ENCODE peak calls at places on chromosomes 7 and 10, in seven cellular contexts. One of them, this sample, is unnamed.

GRCh38 chr10:28331821-28332220 is 29.0 kb upstream of the MPP7 start:
- DNase-seq in mesendoderm: no peak
- DNase-seq in IMR-90: peak; percentile 97
- DNase-seq in trophoblast cell: peak; percentile 17
- DNase-seq in mesenchymal stem cell: peak; percentile 78
- DNase-seq in H9: no peak
- DNase-seq in neuronal stem cell: no peak
- DNase-seq in this sample: no peak

GRCh38 chr7:130719550-130719949 is 14.5 kb downstream of the KLF14 start:
- DNase-seq in mesenchymal stem cell: no peak
- DNase-seq in trophoblast cell: no peak
- DNase-seq in IMR-90: no peak
- DNase-seq in neuronal stem cell: no peak
- DNase-seq in mesendoderm: no peak
- DNase-seq in H9: no peak
- DNase-seq in this sample: no peak

GRCh38 chr7:28539289-28539981 is 127.1 kb downstream of the CREB5 start:
- DNase-seq in mesendoderm: no peak
- DNase-seq in trophoblast cell: no peak
- DNase-seq in neuronal stem cell: no peak
- DNase-seq in mesenchymal stem cell: no peak
- DNase-seq in IMR-90: no peak
- DNase-seq in H9: no peak
- DNase-seq in this sample: no peak

GRCh38 chr7:23530901-23531793 is 634 bp downstream of the TRA2A start:
- DNase-seq in IMR-90: peak; percentile 59
- DNase-seq in mesenchymal stem cell: peak; percentile 66
- DNase-seq in H9: peak; percentile 45
- DNase-seq in mesendoderm: peak; percentile 83
- DNase-seq in neuronal stem cell: peak; percentile 21
- DNase-seq in trophoblast cell: peak; percentile 51
- DNase-seq in this sample: peak; percentile 60

GRCh38 chr10:35236739-35237138 is 99.6 kb upstream of the CCNY start:
- DNase-seq in neuronal stem cell: no peak
- DNase-seq in H9: no peak
- DNase-seq in IMR-90: peak; percentile 37
- DNase-seq in trophoblast cell: no peak
- DNase-seq in mesendoderm: no peak
- DNase-seq in mesenchymal stem cell: no peak
- DNase-seq in this sample: no peak

GRCh38 chr10:17115683-17116082 is 13.9 kb downstream of the CUBN start:
- DNase-seq in trophoblast cell: no peak
- DNase-seq in mesenchymal stem cell: peak; percentile 37
- DNase-seq in H9: no peak
- DNase-seq in neuronal stem cell: no peak
- DNase-seq in mesendoderm: peak; percentile 56
- DNase-seq in IMR-90: peak; percentile 51
- DNase-seq in this sample: no peak

GRCh38 chr7:158811461-158811860 is 17.8 kb downstream of the ESYT2 start:
- DNase-seq in trophoblast cell: peak; percentile 76
- DNase-seq in neuronal stem cell: no peak
- DNase-seq in H9: no peak
- DNase-seq in mesendoderm: peak; percentile 26
- DNase-seq in mesenchymal stem cell: peak; percentile 85
- DNase-seq in IMR-90: peak; percentile 63
- DNase-seq in this sample: no peak

GRCh38 chr7:44318296-44318695 is 7.1 kb downstream of the CAMK2B start:
- DNase-seq in mesenchymal stem cell: no peak
- DNase-seq in H9: no peak
- DNase-seq in trophoblast cell: no peak
- DNase-seq in mesendoderm: no peak
- DNase-seq in neuronal stem cell: no peak
- DNase-seq in IMR-90: no peak
- DNase-seq in this sample: peak; percentile 33

GRCh38 chr7:15326044-15326644 is 235.7 kb downstream of the AGMO start:
- DNase-seq in mesendoderm: peak; percentile 35
- DNase-seq in IMR-90: peak; percentile 35
- DNase-seq in H9: no peak
- DNase-seq in trophoblast cell: no peak
- DNase-seq in neuronal stem cell: no peak
- DNase-seq in mesenchymal stem cell: peak; percentile 50
- DNase-seq in this sample: no peak

GRCh38 chr7:103809229-103809994 is 180.0 kb downstream of the RELN start:
- DNase-seq in mesenchymal stem cell: no peak
- DNase-seq in H9: no peak
- DNase-seq in neuronal stem cell: no peak
- DNase-seq in trophoblast cell: no peak
- DNase-seq in IMR-90: no peak
- DNase-seq in mesendoderm: peak; percentile 16
- DNase-seq in this sample: no peak

GRCh38 chr7:55055479-55055878 is 36.7 kb downstream of the EGFR start:
- DNase-seq in trophoblast cell: no peak
- DNase-seq in mesenchymal stem cell: peak; percentile 87
- DNase-seq in IMR-90: peak; percentile 92
- DNase-seq in neuronal stem cell: no peak
- DNase-seq in mesendoderm: no peak
- DNase-seq in H9: no peak
- DNase-seq in this sample: no peak

GRCh38 chr10:1162481-1163203 is 106.5 kb downstream of the WDR37 start:
- DNase-seq in H9: no peak
- DNase-seq in neuronal stem cell: no peak
- DNase-seq in mesendoderm: no peak
- DNase-seq in mesenchymal stem cell: no peak
- DNase-seq in IMR-90: no peak
- DNase-seq in trophoblast cell: no peak
- DNase-seq in this sample: peak; percentile 41

GRCh38 chr10:69968830-69969229 is 83.8 kb upstream of the MACROH2A2 start:
- DNase-seq in neuronal stem cell: no peak
- DNase-seq in mesenchymal stem cell: no peak
- DNase-seq in trophoblast cell: no peak
- DNase-seq in H9: no peak
- DNase-seq in mesendoderm: peak; percentile 74
- DNase-seq in IMR-90: peak; percentile 33
- DNase-seq in this sample: no peak

GRCh38 chr10:132133005-132133404 is 53.7 kb upstream of the DPYSL4 start:
- DNase-seq in mesenchymal stem cell: no peak
- DNase-seq in neuronal stem cell: no peak
- DNase-seq in H9: no peak
- DNase-seq in mesendoderm: peak; percentile 8
- DNase-seq in IMR-90: no peak
- DNase-seq in trophoblast cell: no peak
- DNase-seq in this sample: no peak

GRCh38 chr10:117239031-117239430 is 1.9 kb upstream of the SLC18A2 start:
- DNase-seq in mesenchymal stem cell: no peak
- DNase-seq in H9: no peak
- DNase-seq in trophoblast cell: no peak
- DNase-seq in neuronal stem cell: no peak
- DNase-seq in mesendoderm: no peak
- DNase-seq in IMR-90: no peak
- DNase-seq in this sample: no peak

GRCh38 chr10:31830887-31831286 is 97.7 kb downstream of the ARHGAP12 start:
- DNase-seq in mesendoderm: no peak
- DNase-seq in H9: no peak
- DNase-seq in mesenchymal stem cell: peak; percentile 19
- DNase-seq in neuronal stem cell: no peak
- DNase-seq in IMR-90: peak; percentile 71
- DNase-seq in trophoblast cell: no peak
- DNase-seq in this sample: no peak

GRCh38 chr7:6376820-6377219 is 70.9 kb downstream of the DAGLB start:
- DNase-seq in H9: no peak
- DNase-seq in neuronal stem cell: no peak
- DNase-seq in mesendoderm: no peak
- DNase-seq in IMR-90: no peak
- DNase-seq in mesenchymal stem cell: no peak
- DNase-seq in trophoblast cell: no peak
- DNase-seq in this sample: no peak

GRCh38 chr10:3765376-3765667 is 19.7 kb downstream of the KLF6 start:
- DNase-seq in mesendoderm: no peak
- DNase-seq in mesenchymal stem cell: no peak
- DNase-seq in neuronal stem cell: no peak
- DNase-seq in trophoblast cell: no peak
- DNase-seq in IMR-90: no peak
- DNase-seq in H9: no peak
- DNase-seq in this sample: no peak
- H4K8ac ChIP-seq in mesendoderm: no peak overlapping the region
- H4K8ac ChIP-seq in mesenchymal stem cell: no peak overlapping the region
- H4K8ac ChIP-seq in neuronal stem cell: no peak overlapping the region
- H4K8ac ChIP-seq in trophoblast cell: no peak overlapping the region
- H4K8ac ChIP-seq in IMR-90: no peak overlapping the region
- H4K8ac ChIP-seq in H9: no peak overlapping the region
- H4K8ac ChIP-seq in this sample: no peak overlapping the region

GRCh38 chr7:132690174-132690573 is 113.9 kb upstream of the PLXNA4 start:
- DNase-seq in H9: no peak
- DNase-seq in mesenchymal stem cell: no peak
- DNase-seq in IMR-90: no peak
- DNase-seq in trophoblast cell: no peak
- DNase-seq in mesendoderm: no peak
- DNase-seq in neuronal stem cell: no peak
- DNase-seq in this sample: no peak
- H4K8ac ChIP-seq in H9: no peak overlapping the region
- H4K8ac ChIP-seq in mesenchymal stem cell: no peak overlapping the region
- H4K8ac ChIP-seq in IMR-90: no peak overlapping the region
- H4K8ac ChIP-seq in trophoblast cell: no peak overlapping the region
- H4K8ac ChIP-seq in mesendoderm: no peak overlapping the region
- H4K8ac ChIP-seq in neuronal stem cell: no peak overlapping the region
- H4K8ac ChIP-seq in this sample: no peak overlapping the region

GRCh38 chr7:46600340-46600739 is 679.3 kb upstream of the IGFBP3 start:
- DNase-seq in trophoblast cell: no peak
- DNase-seq in neuronal stem cell: no peak
- DNase-seq in IMR-90: peak; percentile 55
- DNase-seq in mesendoderm: no peak
- DNase-seq in mesenchymal stem cell: peak; percentile 57
- DNase-seq in H9: no peak
- DNase-seq in this sample: no peak
- H4K8ac ChIP-seq in trophoblast cell: no peak overlapping the region
- H4K8ac ChIP-seq in neuronal stem cell: no peak overlapping the region
- H4K8ac ChIP-seq in IMR-90: no peak overlapping the region
- H4K8ac ChIP-seq in mesendoderm: no peak overlapping the region
- H4K8ac ChIP-seq in mesenchymal stem cell: no peak overlapping the region
- H4K8ac ChIP-seq in H9: no peak overlapping the region
- H4K8ac ChIP-seq in this sample: no peak overlapping the region

GRCh38 chr10:86968271-86968993 is at the start of gene ADIRF:
- DNase-seq in mesendoderm: no peak
- DNase-seq in H9: peak; percentile 37
- DNase-seq in neuronal stem cell: no peak
- DNase-seq in IMR-90: no peak
- DNase-seq in trophoblast cell: peak; percentile 64
- DNase-seq in mesenchymal stem cell: no peak
- DNase-seq in this sample: peak; percentile 46
- H4K8ac ChIP-seq in mesendoderm: no peak within 1 kb of the TSS
- H4K8ac ChIP-seq in H9: no peak within 1 kb of the TSS
- H4K8ac ChIP-seq in neuronal stem cell: no peak within 1 kb of the TSS
- H4K8ac ChIP-seq in IMR-90: peak within 1 kb of the TSS; percentile 21
- H4K8ac ChIP-seq in trophoblast cell: no peak within 1 kb of the TSS
- H4K8ac ChIP-seq in mesenchymal stem cell: peak within 1 kb of the TSS; percentile 67
- H4K8ac ChIP-seq in this sample: peak within 1 kb of the TSS; percentile 39

GRCh38 chr7:157019718-157020451 is 9.4 kb upstream of the MNX1 start:
- DNase-seq in mesenchymal stem cell: no peak
- DNase-seq in IMR-90: no peak
- DNase-seq in trophoblast cell: no peak
- DNase-seq in H9: no peak
- DNase-seq in mesendoderm: no peak
- DNase-seq in neuronal stem cell: no peak
- DNase-seq in this sample: no peak
- H4K8ac ChIP-seq in mesenchymal stem cell: no peak overlapping the region
- H4K8ac ChIP-seq in IMR-90: no peak overlapping the region
- H4K8ac ChIP-seq in trophoblast cell: no peak overlapping the region
- H4K8ac ChIP-seq in H9: no peak overlapping the region
- H4K8ac ChIP-seq in mesendoderm: no peak overlapping the region
- H4K8ac ChIP-seq in neuronal stem cell: no peak overlapping the region
- H4K8ac ChIP-seq in this sample: no peak overlapping the region

DNA sequence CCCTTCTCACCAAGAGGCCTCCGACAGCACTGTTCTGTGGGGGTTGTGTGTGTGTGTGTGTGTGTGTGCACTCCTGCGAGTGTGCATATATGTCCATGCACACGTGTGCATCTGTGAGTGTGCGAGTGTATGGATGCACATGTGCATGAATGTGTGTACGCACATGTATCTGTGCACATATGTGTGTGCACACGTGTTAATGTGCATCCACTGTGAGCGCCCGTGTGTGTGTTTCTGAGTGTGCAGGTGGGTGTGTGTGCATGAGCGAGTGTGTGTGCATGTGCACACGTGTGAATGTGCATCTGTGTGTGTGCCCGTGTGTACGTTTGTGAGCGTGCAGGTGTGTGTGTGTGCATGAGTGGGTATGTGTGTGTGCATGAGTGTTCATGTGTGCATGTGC is 48.5 kb upstream of the FOXL3 start:
- DNase-seq in mesendoderm: no peak
- DNase-seq in H9: no peak
- DNase-seq in trophoblast cell: no peak
- DNase-seq in mesenchymal stem cell: no peak
- DNase-seq in neuronal stem cell: no peak
- DNase-seq in IMR-90: no peak
- DNase-seq in this sample: no peak
- H4K8ac ChIP-seq in mesendoderm: no peak overlapping the region
- H4K8ac ChIP-seq in H9: no peak overlapping the region
- H4K8ac ChIP-seq in trophoblast cell: no peak overlapping the region
- H4K8ac ChIP-seq in mesenchymal stem cell: no peak overlapping the region
- H4K8ac ChIP-seq in neuronal stem cell: no peak overlapping the region
- H4K8ac ChIP-seq in IMR-90: no peak overlapping the region
- H4K8ac ChIP-seq in this sample: no peak overlapping the region

GRCh38 chr10:10432306-10433035 is 585.2 kb upstream of the CELF2 start:
- DNase-seq in mesendoderm: no peak
- DNase-seq in H9: no peak
- DNase-seq in trophoblast cell: no peak
- DNase-seq in IMR-90: peak; percentile 43
- DNase-seq in mesenchymal stem cell: no peak
- DNase-seq in neuronal stem cell: no peak
- DNase-seq in this sample: no peak
- H4K8ac ChIP-seq in mesendoderm: no peak overlapping the region
- H4K8ac ChIP-seq in H9: no peak overlapping the region
- H4K8ac ChIP-seq in trophoblast cell: no peak overlapping the region
- H4K8ac ChIP-seq in IMR-90: no peak overlapping the region
- H4K8ac ChIP-seq in mesenchymal stem cell: no peak overlapping the region
- H4K8ac ChIP-seq in neuronal stem cell: no peak overlapping the region
- H4K8ac ChIP-seq in this sample: no peak overlapping the region

DNA sequence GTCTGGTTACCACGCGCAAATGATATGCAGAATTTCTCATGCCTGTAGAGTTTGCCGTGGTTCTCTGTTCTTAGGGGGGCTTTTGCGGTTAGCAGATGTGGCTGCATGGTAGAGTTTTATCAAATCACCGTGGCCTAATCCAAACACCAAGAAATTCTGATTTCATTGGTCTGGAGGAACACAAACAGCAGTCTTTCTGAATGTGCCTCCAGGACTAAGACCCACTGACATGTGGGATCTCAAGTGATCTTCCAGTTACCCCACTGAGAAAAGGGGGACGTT is 62.6 kb downstream of the JCAD start:
- DNase-seq in neuronal stem cell: no peak
- DNase-seq in mesendoderm: no peak
- DNase-seq in mesenchymal stem cell: no peak
- DNase-seq in trophoblast cell: no peak
- DNase-seq in IMR-90: no peak
- DNase-seq in H9: no peak
- DNase-seq in this sample: no peak
- H4K8ac ChIP-seq in neuronal stem cell: no peak overlapping the region
- H4K8ac ChIP-seq in mesendoderm: no peak overlapping the region
- H4K8ac ChIP-seq in mesenchymal stem cell: no peak overlapping the region
- H4K8ac ChIP-seq in trophoblast cell: no peak overlapping the region
- H4K8ac ChIP-seq in IMR-90: no peak overlapping the region
- H4K8ac ChIP-seq in H9: no peak overlapping the region
- H4K8ac ChIP-seq in this sample: no peak overlapping the region

This sample was measured in H1.